ENCODE peak calls at places on chromosomes 7 and 10, in six cellular contexts. T, S, H, U, P and Q are unnamed samples.

GRCh38 chr10:69375307-69376151 is 41.2 kb downstream of the TACR2 start:
- DNase-seq in T (no peak), S (no peak), H (no peak), U (no peak), P (peak; percentile 94), Q (no peak)

GRCh38 chr10:19983880-19984279 is 167.6 kb downstream of the PLXDC2 start:
- DNase-seq in T (no peak), S (no peak), H (no peak), U (no peak), P (no peak), Q (no peak)

GRCh38 chr10:1399431-1400120 is 337.7 kb downstream of the ADARB2 start:
- DNase-seq in T (no peak), S (no peak), H (no peak), U (no peak), P (no peak), Q (no peak)

GRCh38 chr10:119871881-119872609 is 598 bp downstream of the MCMBP start:
- DNase-seq in T (no peak), S (peak; percentile 56), H (peak; percentile 63), U (peak; percentile 46), P (peak; percentile 33), Q (peak; percentile 72)

GRCh38 chr10:17851611-17852010 is 42.5 kb downstream of the MRC1 start:
- DNase-seq in T (no peak), S (no peak), H (no peak), U (peak; percentile 7), P (no peak), Q (no peak)

GRCh38 chr7:41603985-41604384 is 98.9 kb downstream of the INHBA start:
- DNase-seq in T (no peak), S (no peak), H (no peak), U (no peak), P (no peak), Q (no peak)

GRCh38 chr7:1513657-1514095 is 9.5 kb upstream of the INTS1 start:
- DNase-seq in T (no peak), S (no peak), H (no peak), U (no peak), P (no peak), Q (no peak)

GRCh38 chr10:132064771-132065437 is 842 bp upstream of the JAKMIP3 start:
- DNase-seq in T (no peak), S (no peak), H (no peak), U (no peak), P (no peak), Q (no peak)

GRCh38 chr10:5305374-5305773 is 59.4 kb upstream of the UCN3 start:
- DNase-seq in T (peak; percentile 64), S (no peak), H (no peak), U (no peak), P (no peak), Q (no peak)

GRCh38 chr10:122827302-122827701 is 18.4 kb downstream of the CUZD1 start:
- DNase-seq in T (no peak), S (no peak), H (no peak), U (no peak), P (no peak), Q (no peak)

GRCh38 chr7:97272237-97272975 is 154.9 kb downstream of the SDHAF3 start:
- DNase-seq in T (no peak), S (no peak), H (peak; percentile 28), U (no peak), P (no peak), Q (no peak)

GRCh38 chr7:47417122-47417480 is 164.8 kb downstream of the TNS3 start:
- DNase-seq in T (no peak), S (no peak), H (no peak), U (no peak), P (no peak), Q (no peak)

GRCh38 chr7:33190688-33191304 is 61.4 kb downstream of the BBS9 start:
- DNase-seq in T (no peak), S (no peak), H (no peak), U (no peak), P (no peak), Q (no peak)

GRCh38 chr10:127776816-127777215 is 39.8 kb downstream of the FOXI2 start:
- DNase-seq in T (no peak), S (no peak), H (no peak), U (no peak), P (no peak), Q (no peak)

GRCh38 chr7:20514364-20514763 is 101.1 kb upstream of the ABCB5 start:
- DNase-seq in T (no peak), S (no peak), H (no peak), U (peak; percentile 18), P (peak; percentile 28), Q (peak; percentile 91)